ENCODE peak calls at places on chromosomes 16 and 17, in nine cellular contexts. One of them, this sample, is unnamed.

GRCh38 chr16:30949655-30950515 is 1.0 kb downstream of the ORAI3 start:
- DNase-seq in A673: no peak
- DNase-seq in mucosa of descending colon: peak; percentile 83
- DNase-seq in body of pancreas: peak; percentile 58
- DNase-seq in prostate gland: peak; percentile 77
- DNase-seq in transverse colon: peak; percentile 84
- DNase-seq in tibial nerve: peak; percentile 87
- DNase-seq in cardiac muscle cell: peak; percentile 82
- DNase-seq in mammary epithelial cell: peak; percentile 98
- DNase-seq in this sample: peak; percentile 97

GRCh38 chr17:53058031-53058430 is 764.7 kb upstream of the KIF2B start:
- DNase-seq in mammary epithelial cell: peak; percentile 9
- DNase-seq in transverse colon: no peak
- DNase-seq in tibial nerve: no peak
- DNase-seq in prostate gland: no peak
- DNase-seq in mucosa of descending colon: no peak
- DNase-seq in cardiac muscle cell: no peak
- DNase-seq in A673: peak; percentile 3
- DNase-seq in body of pancreas: no peak
- DNase-seq in this sample: no peak

GRCh38 chr17:38885044-38885727 is 15.3 kb downstream of the LASP1 start:
- DNase-seq in A673: no peak
- DNase-seq in tibial nerve: no peak
- DNase-seq in body of pancreas: peak; percentile 42
- DNase-seq in prostate gland: no peak
- DNase-seq in mucosa of descending colon: peak; percentile 63
- DNase-seq in mammary epithelial cell: no peak
- DNase-seq in transverse colon: peak; percentile 55
- DNase-seq in cardiac muscle cell: no peak
- DNase-seq in this sample: no peak

GRCh38 chr17:66975614-66976378 is 11.3 kb downstream of the CACNG4 start:
- DNase-seq in A673: peak; percentile 48
- DNase-seq in transverse colon: no peak
- DNase-seq in mucosa of descending colon: no peak
- DNase-seq in mammary epithelial cell: peak; percentile 25
- DNase-seq in tibial nerve: no peak
- DNase-seq in body of pancreas: no peak
- DNase-seq in cardiac muscle cell: no peak
- DNase-seq in prostate gland: peak; percentile 45
- DNase-seq in this sample: no peak

GRCh38 chr17:36501963-36502362 is 15.5 kb downstream of the ZNHIT3 start:
- DNase-seq in tibial nerve: no peak
- DNase-seq in cardiac muscle cell: no peak
- DNase-seq in mucosa of descending colon: no peak
- DNase-seq in body of pancreas: no peak
- DNase-seq in mammary epithelial cell: no peak
- DNase-seq in A673: no peak
- DNase-seq in transverse colon: no peak
- DNase-seq in prostate gland: no peak
- DNase-seq in this sample: no peak

GRCh38 chr17:77763575-77763974 is 194.9 kb upstream of the TNRC6C start:
- DNase-seq in transverse colon: no peak
- DNase-seq in cardiac muscle cell: no peak
- DNase-seq in mucosa of descending colon: no peak
- DNase-seq in tibial nerve: no peak
- DNase-seq in mammary epithelial cell: no peak
- DNase-seq in prostate gland: no peak
- DNase-seq in body of pancreas: no peak
- DNase-seq in A673: no peak
- DNase-seq in this sample: no peak

GRCh38 chr17:45311762-45312476 is 4.9 kb downstream of the MAP3K14 start:
- DNase-seq in cardiac muscle cell: no peak
- DNase-seq in tibial nerve: no peak
- DNase-seq in mucosa of descending colon: peak; percentile 85
- DNase-seq in prostate gland: peak; percentile 53
- DNase-seq in A673: no peak
- DNase-seq in transverse colon: peak; percentile 89
- DNase-seq in mammary epithelial cell: peak; percentile 96
- DNase-seq in body of pancreas: peak; percentile 80
- DNase-seq in this sample: no peak

GRCh38 chr17:29929006-29929543 is 953 bp downstream of the SSH2 start:
- DNase-seq in cardiac muscle cell: peak; percentile 46
- DNase-seq in body of pancreas: peak; percentile 34
- DNase-seq in mammary epithelial cell: peak; percentile 52
- DNase-seq in transverse colon: peak; percentile 56
- DNase-seq in mucosa of descending colon: peak; percentile 50
- DNase-seq in tibial nerve: no peak
- DNase-seq in A673: peak; percentile 83
- DNase-seq in prostate gland: peak; percentile 10
- DNase-seq in this sample: no peak

GRCh38 chr16:28311913-28312312 is 19.6 kb downstream of the SBK1 start:
- DNase-seq in mucosa of descending colon: no peak
- DNase-seq in mammary epithelial cell: no peak
- DNase-seq in cardiac muscle cell: no peak
- DNase-seq in body of pancreas: no peak
- DNase-seq in prostate gland: no peak
- DNase-seq in tibial nerve: no peak
- DNase-seq in transverse colon: no peak
- DNase-seq in A673: no peak
- DNase-seq in this sample: no peak

GRCh38 chr17:71286625-71287024 is 834.2 kb upstream of the SOX9 start:
- DNase-seq in prostate gland: no peak
- DNase-seq in tibial nerve: no peak
- DNase-seq in A673: no peak
- DNase-seq in mucosa of descending colon: no peak
- DNase-seq in transverse colon: no peak
- DNase-seq in body of pancreas: no peak
- DNase-seq in cardiac muscle cell: no peak
- DNase-seq in mammary epithelial cell: no peak
- DNase-seq in this sample: no peak

GRCh38 chr17:44039829-44040635 is 25.3 kb upstream of the TMEM101 start:
- DNase-seq in mucosa of descending colon: no peak
- DNase-seq in transverse colon: no peak
- DNase-seq in mammary epithelial cell: peak; percentile 52
- DNase-seq in tibial nerve: no peak
- DNase-seq in A673: no peak
- DNase-seq in prostate gland: no peak
- DNase-seq in body of pancreas: no peak
- DNase-seq in cardiac muscle cell: no peak
- DNase-seq in this sample: no peak

GRCh38 chr16:89155184-89155679 is 16.3 kb upstream of the CDH15 start:
- DNase-seq in transverse colon: peak; percentile 64
- DNase-seq in mammary epithelial cell: no peak
- DNase-seq in prostate gland: peak; percentile 27
- DNase-seq in tibial nerve: peak; percentile 73
- DNase-seq in cardiac muscle cell: peak; percentile 93
- DNase-seq in mucosa of descending colon: peak; percentile 58
- DNase-seq in body of pancreas: peak; percentile 38
- DNase-seq in A673: no peak
- DNase-seq in this sample: peak; percentile 81

GRCh38 chr16:47033176-47033575 is 59.7 kb upstream of the DNAJA2 start:
- DNase-seq in cardiac muscle cell: no peak
- DNase-seq in prostate gland: no peak
- DNase-seq in mucosa of descending colon: no peak
- DNase-seq in tibial nerve: no peak
- DNase-seq in mammary epithelial cell: no peak
- DNase-seq in transverse colon: no peak
- DNase-seq in body of pancreas: no peak
- DNase-seq in A673: no peak
- DNase-seq in this sample: no peak
- TF ChIP-seq CTCF in cardiac muscle cell: no peak
- TF ChIP-seq CTCF in prostate gland: no peak
- TF ChIP-seq CTCF in mucosa of descending colon: no peak
- TF ChIP-seq CTCF in tibial nerve: no peak
- TF ChIP-seq CTCF in mammary epithelial cell: no peak
- TF ChIP-seq CTCF in transverse colon: no peak
- TF ChIP-seq CTCF in body of pancreas: no peak
- TF ChIP-seq CTCF in A673: no peak
- TF ChIP-seq CTCF in this sample: no peak

DNA sequence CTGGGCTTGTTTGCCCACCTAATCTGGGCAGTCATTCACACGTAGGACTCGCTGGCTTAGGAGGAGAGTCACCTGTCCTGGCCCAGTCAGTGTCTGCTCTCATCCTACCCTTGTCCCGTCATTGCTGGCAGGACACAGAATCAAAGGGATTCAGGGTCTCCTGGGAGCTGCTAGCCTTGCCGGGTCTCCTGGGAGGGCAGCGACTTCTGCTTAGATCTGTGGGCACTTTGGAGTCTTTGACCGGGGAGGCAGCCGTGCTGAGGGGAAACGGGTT is 12.6 kb downstream of the RAI1 start:
- DNase-seq in tibial nerve: peak; percentile 42
- DNase-seq in A673: no peak
- DNase-seq in body of pancreas: no peak
- DNase-seq in mammary epithelial cell: no peak
- DNase-seq in prostate gland: no peak
- DNase-seq in mucosa of descending colon: no peak
- DNase-seq in transverse colon: no peak
- DNase-seq in cardiac muscle cell: no peak
- DNase-seq in this sample: no peak
- H3K4me1 ChIP-seq in tibial nerve: peaks cover 75% of the 10 kb centered on the region
- H3K4me1 ChIP-seq in A673: peaks cover 59% of the 10 kb centered on the region
- H3K4me1 ChIP-seq in body of pancreas: peaks cover 86% of the 10 kb centered on the region
- H3K4me1 ChIP-seq in mammary epithelial cell: peaks cover 82% of the 10 kb centered on the region
- H3K4me1 ChIP-seq in prostate gland: peaks cover 72% of the 10 kb centered on the region
- H3K4me1 ChIP-seq in mucosa of descending colon: peaks cover 66% of the 10 kb centered on the region
- H3K4me1 ChIP-seq in transverse colon: peaks cover 60% of the 10 kb centered on the region
- H3K4me1 ChIP-seq in cardiac muscle cell: peaks cover 25% of the 10 kb centered on the region
- H3K4me1 ChIP-seq in this sample: peaks cover 81% of the 10 kb centered on the region

GRCh38 chr16:27218756-27219155 is 15.4 kb downstream of the KDM8 start:
- DNase-seq in prostate gland: no peak
- DNase-seq in cardiac muscle cell: no peak
- DNase-seq in body of pancreas: no peak
- DNase-seq in mucosa of descending colon: peak; percentile 13
- DNase-seq in transverse colon: no peak
- DNase-seq in tibial nerve: no peak
- DNase-seq in mammary epithelial cell: no peak
- DNase-seq in A673: no peak
- DNase-seq in this sample: no peak

GRCh38 chr16:27220120-27220519 is 16.8 kb downstream of the KDM8 start:
- DNase-seq in mucosa of descending colon: no peak
- DNase-seq in mammary epithelial cell: no peak
- DNase-seq in transverse colon: no peak
- DNase-seq in A673: no peak
- DNase-seq in cardiac muscle cell: no peak
- DNase-seq in tibial nerve: no peak
- DNase-seq in prostate gland: no peak
- DNase-seq in body of pancreas: no peak
- DNase-seq in this sample: no peak

GRCh38 chr16:27220991-27221390 is 17.7 kb downstream of the KDM8 start:
- DNase-seq in transverse colon: no peak
- DNase-seq in body of pancreas: no peak
- DNase-seq in A673: no peak
- DNase-seq in cardiac muscle cell: no peak
- DNase-seq in mucosa of descending colon: no peak
- DNase-seq in tibial nerve: no peak
- DNase-seq in mammary epithelial cell: no peak
- DNase-seq in prostate gland: no peak
- DNase-seq in this sample: no peak

GRCh38 chr16:27220527-27220926 is 17.2 kb downstream of the KDM8 start:
- DNase-seq in A673: no peak
- DNase-seq in body of pancreas: no peak
- DNase-seq in prostate gland: no peak
- DNase-seq in mucosa of descending colon: no peak
- DNase-seq in cardiac muscle cell: no peak
- DNase-seq in tibial nerve: no peak
- DNase-seq in mammary epithelial cell: no peak
- DNase-seq in transverse colon: no peak
- DNase-seq in this sample: no peak

GRCh38 chr16:27219161-27219560 is 15.8 kb downstream of the KDM8 start:
- DNase-seq in mammary epithelial cell: no peak
- DNase-seq in mucosa of descending colon: no peak
- DNase-seq in body of pancreas: no peak
- DNase-seq in tibial nerve: no peak
- DNase-seq in prostate gland: no peak
- DNase-seq in A673: no peak
- DNase-seq in transverse colon: no peak
- DNase-seq in cardiac muscle cell: no peak
- DNase-seq in this sample: no peak
- H3K36me3 ChIP-seq in mammary epithelial cell: no peaks in the 10 kb centered on the region
- H3K36me3 ChIP-seq in mucosa of descending colon: no peaks in the 10 kb centered on the region
- H3K36me3 ChIP-seq in body of pancreas: peaks cover 2% of the 10 kb centered on the region
- H3K36me3 ChIP-seq in tibial nerve: peaks cover 77% of the 10 kb centered on the region
- H3K36me3 ChIP-seq in prostate gland: no peaks in the 10 kb centered on the region
- H3K36me3 ChIP-seq in A673: no peaks in the 10 kb centered on the region
- H3K36me3 ChIP-seq in transverse colon: no peaks in the 10 kb centered on the region
- H3K36me3 ChIP-seq in cardiac muscle cell: no peaks in the 10 kb centered on the region
- H3K36me3 ChIP-seq in this sample: no peaks in the 10 kb centered on the region

GRCh38 chr17:51006601-51007000 is 114.1 kb downstream of the SPAG9 start:
- DNase-seq in tibial nerve: no peak
- DNase-seq in transverse colon: no peak
- DNase-seq in body of pancreas: no peak
- DNase-seq in mammary epithelial cell: no peak
- DNase-seq in prostate gland: no peak
- DNase-seq in cardiac muscle cell: peak; percentile 61
- DNase-seq in A673: peak; percentile 26
- DNase-seq in mucosa of descending colon: no peak
- DNase-seq in this sample: no peak

GRCh38 chr17:51005768-51006167 is 114.9 kb downstream of the SPAG9 start:
- DNase-seq in transverse colon: no peak
- DNase-seq in body of pancreas: no peak
- DNase-seq in prostate gland: no peak
- DNase-seq in mucosa of descending colon: no peak
- DNase-seq in mammary epithelial cell: no peak
- DNase-seq in cardiac muscle cell: no peak
- DNase-seq in A673: no peak
- DNase-seq in tibial nerve: no peak
- DNase-seq in this sample: no peak

GRCh38 chr17:51004249-51004648 is 116.4 kb downstream of the SPAG9 start:
- DNase-seq in mucosa of descending colon: no peak
- DNase-seq in transverse colon: no peak
- DNase-seq in mammary epithelial cell: no peak
- DNase-seq in cardiac muscle cell: no peak
- DNase-seq in A673: no peak
- DNase-seq in tibial nerve: no peak
- DNase-seq in prostate gland: no peak
- DNase-seq in body of pancreas: no peak
- DNase-seq in this sample: no peak

DNA sequence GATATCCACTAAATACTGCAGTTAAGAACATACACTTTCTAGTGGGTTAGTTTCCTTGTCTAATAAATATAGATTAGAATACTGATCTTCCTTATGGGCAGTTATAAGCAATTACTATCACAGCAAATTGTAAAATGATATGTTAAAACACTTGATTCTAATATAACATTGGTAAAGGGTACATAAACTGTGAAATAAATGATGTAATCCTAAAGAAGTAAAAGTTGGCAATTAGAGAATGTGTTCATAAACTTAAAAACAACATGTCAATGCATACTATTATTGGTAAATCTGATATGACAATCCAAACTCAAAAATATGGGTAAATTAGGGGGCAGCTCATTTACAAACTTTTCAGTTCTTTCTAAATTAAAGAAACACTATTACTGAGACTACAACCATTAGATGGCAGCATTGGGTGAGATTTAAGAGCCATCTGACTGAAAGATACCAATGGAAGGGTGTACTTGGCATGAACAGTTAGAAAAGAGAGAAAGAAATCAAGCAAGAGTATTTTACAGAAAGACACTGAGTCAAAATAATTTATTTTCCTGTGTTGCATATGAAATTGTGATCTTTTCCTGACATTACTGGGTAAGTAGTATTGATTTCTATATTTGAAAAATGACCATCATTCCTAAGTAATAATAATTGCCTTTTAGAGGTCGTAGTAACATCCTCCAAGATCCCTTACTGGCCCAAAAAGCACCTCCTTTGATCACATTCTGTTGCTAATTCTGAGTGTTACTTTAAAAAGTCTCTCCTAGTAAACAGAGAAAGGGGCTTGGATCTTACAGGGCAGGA is 119.6 kb downstream of the SPAG9 start:
- DNase-seq in mammary epithelial cell: peak; percentile 44
- DNase-seq in body of pancreas: no peak
- DNase-seq in prostate gland: peak; percentile 20
- DNase-seq in cardiac muscle cell: peak; percentile 87
- DNase-seq in mucosa of descending colon: no peak
- DNase-seq in A673: peak; percentile 77
- DNase-seq in tibial nerve: peak; percentile 64
- DNase-seq in transverse colon: no peak
- DNase-seq in this sample: no peak
- TF ChIP-seq CTCF in mammary epithelial cell: peak; percentile 39
- TF ChIP-seq CTCF in body of pancreas: peak; percentile 74
- TF ChIP-seq CTCF in prostate gland: peak; percentile 59
- TF ChIP-seq CTCF in cardiac muscle cell: peak; percentile 47
- TF ChIP-seq CTCF in mucosa of descending colon: no peak
- TF ChIP-seq CTCF in A673: peak; percentile 70
- TF ChIP-seq CTCF in tibial nerve: peak; percentile 66
- TF ChIP-seq CTCF in transverse colon: peak; percentile 55
- TF ChIP-seq CTCF in this sample: peak; percentile 66

This sample was measured in right atrium auricular region.